ENCODE peak calls at places on chromosomes 12 and 14, in five cellular contexts. E is K562, Q is SK-N-SH, G is HCT116, W is H1. Y is an unnamed sample. For H3K9me3, the result is how much of the 10 kb centered on the place peaks cover.

GRCh38 chr14:22319526-22320352 is 269.3 kb downstream of the DAD1 start:
- DNase-seq in W (no peak), G (peak), E (no peak), Q (peak), Y (no peak)

GRCh38 chr12:116539361-116539771 is 19.8 kb upstream of the MAP1LC3B2 start:
- DNase-seq in W (no peak), Q (no peak), G (no peak), E (no peak), Y (no peak)

GRCh38 chr12:108358580-108358965 is 19.5 kb upstream of the CMKLR1 start:
- DNase-seq in E (no peak), G (no peak), W (no peak), Q (no peak), Y (no peak)

GRCh38 chr12:9118161-9118560 is 2.4 kb upstream of the A2M start:
- DNase-seq in Q (no peak), E (no peak), W (no peak), G (no peak), Y (peak)

GRCh38 chr14:64726585-64726890 is 22.3 kb downstream of the PLEKHG3 start:
- DNase-seq in Q (no peak), E (no peak), W (no peak), G (peak), Y (no peak)

GRCh38 chr12:106994579-106995220 is 7.8 kb upstream of the MTERF2 start:
- DNase-seq in W (no peak), E (no peak), Q (no peak), G (no peak), Y (no peak)

GRCh38 chr12:43112101-43112661 is 439.8 kb downstream of the ADAMTS20 start:
- DNase-seq in G (no peak), W (no peak), E (no peak), Q (peak), Y (no peak)

GRCh38 chr12:106285993-106286392 is 16.5 kb upstream of the TCP11L2 start:
- DNase-seq in W (no peak), Q (no peak), G (no peak), E (no peak), Y (no peak)

GRCh38 chr14:23538785-23539184 is 12.8 kb downstream of the ZFHX2 start:
- DNase-seq in Q (no peak), G (no peak), W (peak), E (no peak), Y (no peak)

GRCh38 chr14:77598366-77599050 is 17.9 kb downstream of the SPTLC2 start:
- DNase-seq in E (no peak), W (no peak), Q (no peak), G (no peak), Y (no peak)

GRCh38 chr12:46179693-46180452 is 89.0 kb downstream of the SLC38A1 start:
- DNase-seq in W (no peak), E (no peak), Q (no peak), G (no peak), Y (no peak)

GRCh38 chr14:43692706-43693105 is 814.4 kb downstream of the FSCB start:
- DNase-seq in W (no peak), E (no peak), Q (no peak), G (no peak), Y (no peak)

GRCh38 chr12:40769846-40770245 is 77.6 kb downstream of the CNTN1 start:
- DNase-seq in E (no peak), W (no peak), Q (no peak), G (no peak), Y (no peak)

GRCh38 chr12:104423273-104423672 is 33.5 kb upstream of the CHST11 start:
- DNase-seq in G (peak), E (no peak), Q (no peak), W (no peak), Y (no peak)

GRCh38 chr12:59067068-59067467 is 146.8 kb upstream of the LRIG3 start:
- DNase-seq in G (no peak), W (no peak), E (no peak), Q (peak), Y (no peak)

GRCh38 chr12:120674172-120674571 is 12.8 kb upstream of the MLEC start:
- DNase-seq in Q (no peak), G (no peak), W (no peak), E (no peak), Y (no peak)

GRCh38 chr12:88805692-88806091 is 225.4 kb upstream of the KITLG start:
- DNase-seq in G (no peak), W (no peak), Q (no peak), E (no peak), Y (no peak)

GRCh38 chr12:94844452-94844851 is 159.0 kb downstream of the NDUFA12 start:
- DNase-seq in E (no peak), Q (no peak), G (no peak), W (no peak), Y (no peak)

GRCh38 chr12:53012928-53013327 is 6.7 kb downstream of the EIF4B start:
- DNase-seq in G (no peak), E (no peak), W (no peak), Q (no peak), Y (no peak)

GRCh38 chr14:56945291-56945690 is 135.0 kb upstream of the OTX2 start:
- DNase-seq in Q (no peak), G (no peak), E (no peak), W (no peak), Y (no peak)

GRCh38 chr12:8829128-8829524 is 6.7 kb downstream of the A2ML1 start:
- DNase-seq in Q (no peak), W (no peak), E (no peak), G (no peak), Y (no peak)

GRCh38 chr14:92247937-92248336 is 75.0 kb upstream of the SLC24A4 start:
- DNase-seq in G (no peak), W (no peak), E (no peak), Q (no peak), Y (no peak)

GRCh38 chr12:32151081-32151480 is 44.4 kb downstream of the BICD1 start:
- DNase-seq in W (no peak), E (no peak), G (no peak), Q (no peak), Y (no peak)

GRCh38 chr12:55830601-55831406 is 1.4 kb upstream of the DNAJC14 start:
- DNase-seq in W (peak), G (no peak), E (peak), Q (peak), Y (peak)

GRCh38 chr14:59187802-59188460 is 536 bp upstream of the DAAM1 start:
- DNase-seq in G (no peak), W (no peak), Q (peak), E (peak), Y (no peak)

GRCh38 chr12:20800160-20800559 is 10.3 kb upstream of the SLCO1B3 start:
- DNase-seq in Q (no peak), G (no peak), E (no peak), W (no peak), Y (no peak)

GRCh38 chr12:12474931-12475485 is 87.7 kb downstream of the DUSP16 start:
- DNase-seq in Q (no peak), E (peak), W (peak), G (no peak), Y (no peak)

GRCh38 chr12:24489939-24490338 is 459.0 kb downstream of the BCAT1 start:
- DNase-seq in Q (no peak), E (no peak), W (no peak), G (no peak), Y (no peak)

GRCh38 chr12:111457071-111457470 is 51.3 kb downstream of the SH2B3 start:
- DNase-seq in W (peak), G (no peak), E (no peak), Q (no peak), Y (no peak)

GRCh38 chr12:120429368-120429767 is 8.5 kb upstream of the COX6A1 start:
- DNase-seq in W (no peak), Q (no peak), E (no peak), G (no peak), Y (no peak)

GRCh38 chr12:2057041-2057792 is 4.4 kb downstream of the CACNA1C start:
- DNase-seq in Q (peak), G (peak), E (peak), W (peak), Y (no peak)

GRCh38 chr12:94338395-94338794 is 121.3 kb downstream of the CEP83 start:
- DNase-seq in E (no peak), W (no peak), Q (no peak), G (no peak), Y (no peak)

GRCh38 chr12:130097342-130097741 is 64.9 kb upstream of the FZD10 start:
- DNase-seq in Q (no peak), W (no peak), G (no peak), E (no peak), Y (no peak)
- H3K9me3 ChIP-seq in Q (under half), W (under half), G (under half), E (under half), Y (under half)

DNA sequence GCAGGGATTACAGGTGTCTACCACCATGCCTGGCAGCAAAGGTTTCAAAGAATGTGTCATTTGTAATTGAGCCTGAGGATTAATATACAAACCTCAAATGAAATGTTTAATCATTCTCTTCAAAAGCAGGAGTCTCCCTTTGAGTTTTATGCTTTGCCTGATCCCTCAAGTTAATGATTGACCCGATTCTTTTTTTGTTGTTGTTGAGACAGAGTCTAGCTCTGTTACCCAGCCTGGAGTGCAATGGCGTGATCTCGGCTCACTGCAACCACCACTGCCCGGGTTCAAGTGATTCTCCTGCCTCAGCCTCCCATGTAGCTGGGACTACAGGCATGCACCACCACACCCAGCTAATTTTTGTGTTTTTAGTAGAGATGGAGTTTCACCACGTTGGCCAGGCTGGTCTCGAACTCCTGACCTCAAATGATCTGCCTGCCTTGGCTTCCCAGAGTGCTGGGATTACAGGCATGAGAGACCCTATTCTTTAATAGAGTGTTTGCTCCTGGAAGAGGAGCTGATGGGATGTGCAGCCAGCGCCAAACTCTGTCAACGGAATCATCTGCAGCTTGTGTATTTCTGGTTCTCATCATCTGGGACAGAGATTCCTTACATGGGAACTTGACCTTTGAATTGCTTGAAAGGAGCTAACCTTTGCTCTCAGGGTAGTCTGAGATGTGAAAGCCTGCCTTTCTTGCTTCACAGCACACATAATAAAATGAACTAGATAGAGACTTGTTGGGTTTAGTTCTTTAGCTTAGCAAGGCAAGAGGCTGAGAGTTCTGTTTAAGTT is 119.8 kb downstream of the OTOGL start:
- DNase-seq in G (no peak), W (no peak), E (no peak), Q (no peak), Y (no peak)
- TF ChIP-seq POLR2AphosphoS5 in G (no peak), W (no peak), E (no peak), Q (no peak), Y (no peak)

GRCh38 chr12:122945047-122945592 is 21.1 kb downstream of the ABCB9 start:
- DNase-seq in Q (no peak), G (no peak), W (no peak), E (no peak), Y (no peak)

GRCh38 chr12:122943196-122943595 is 23.1 kb downstream of the ABCB9 start:
- DNase-seq in E (no peak), G (no peak), W (no peak), Q (peak), Y (no peak)

GRCh38 chr12:122946690-122947271 is 19.5 kb downstream of the ABCB9 start:
- DNase-seq in W (no peak), Q (no peak), G (peak), E (peak), Y (no peak)

GRCh38 chr12:122942609-122943008 is 23.7 kb downstream of the ABCB9 start:
- DNase-seq in G (no peak), E (no peak), Q (no peak), W (no peak), Y (no peak)

DNA sequence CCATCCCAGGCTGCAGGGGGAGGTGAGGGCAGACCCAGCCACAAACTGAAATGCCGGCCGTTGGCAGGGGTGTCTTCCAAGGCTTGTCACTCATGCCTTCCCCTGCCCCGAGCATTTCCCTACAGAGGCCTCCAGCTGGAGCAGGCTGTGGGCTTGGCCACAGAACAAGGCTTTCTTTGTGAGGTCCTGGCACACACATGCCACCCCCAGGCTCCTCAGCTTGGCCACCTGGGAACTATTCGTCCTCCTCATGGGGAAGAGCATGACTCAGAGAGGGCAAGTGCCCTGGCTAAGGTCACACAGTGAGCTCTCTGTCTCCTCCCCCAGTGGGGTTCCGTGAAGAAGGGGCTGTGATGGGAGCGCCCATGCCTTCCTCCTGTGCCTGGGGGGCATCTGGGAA is 21.7 kb downstream of the ABCB9 start:
- DNase-seq in Q (no peak), G (peak), W (no peak), E (no peak), Y (no peak)
- H3K9ac ChIP-seq in Q (no peak), G (peak), W (no peak), E (no peak), Y (no peak)

GRCh38 chr14:106848330-106849121 is 1322.1 kb downstream of the TMEM121 start:
- DNase-seq in G (no peak), Q (no peak), E (no peak), W (no peak), Y (no peak)

GRCh38 chr14:106845286-106846087 is 1319.1 kb downstream of the TMEM121 start:
- DNase-seq in W (no peak), G (no peak), Q (peak), E (no peak), Y (no peak)

GRCh38 chr14:106846218-106846617 is 1319.8 kb downstream of the TMEM121 start:
- DNase-seq in G (no peak), W (no peak), E (no peak), Q (no peak), Y (no peak)

GRCh38 chr14:106850913-106851825 is 1324.8 kb downstream of the TMEM121 start:
- DNase-seq in G (no peak), Q (no peak), W (no peak), E (no peak), Y (no peak)
- H3K9me3 ChIP-seq in G (under half), Q (under half), W (half or more), E (under half), Y (under half)

GRCh38 chr14:80865565-80865964 is 76.0 kb downstream of the CEP128 start:
- DNase-seq in Q (no peak), E (no peak), W (no peak), G (no peak), Y (no peak)
- TF ChIP-seq POLR2AphosphoS5 in Q (no peak), E (no peak), W (no peak), G (no peak), Y (no peak)

GRCh38 chr14:96953443-96953842 is 156.3 kb downstream of the VRK1 start:
- DNase-seq in E (no peak), G (no peak), W (no peak), Q (no peak), Y (no peak)
- H3K9ac ChIP-seq in E (no peak), G (no peak), W (no peak), Q (no peak), Y (no peak)

DNA sequence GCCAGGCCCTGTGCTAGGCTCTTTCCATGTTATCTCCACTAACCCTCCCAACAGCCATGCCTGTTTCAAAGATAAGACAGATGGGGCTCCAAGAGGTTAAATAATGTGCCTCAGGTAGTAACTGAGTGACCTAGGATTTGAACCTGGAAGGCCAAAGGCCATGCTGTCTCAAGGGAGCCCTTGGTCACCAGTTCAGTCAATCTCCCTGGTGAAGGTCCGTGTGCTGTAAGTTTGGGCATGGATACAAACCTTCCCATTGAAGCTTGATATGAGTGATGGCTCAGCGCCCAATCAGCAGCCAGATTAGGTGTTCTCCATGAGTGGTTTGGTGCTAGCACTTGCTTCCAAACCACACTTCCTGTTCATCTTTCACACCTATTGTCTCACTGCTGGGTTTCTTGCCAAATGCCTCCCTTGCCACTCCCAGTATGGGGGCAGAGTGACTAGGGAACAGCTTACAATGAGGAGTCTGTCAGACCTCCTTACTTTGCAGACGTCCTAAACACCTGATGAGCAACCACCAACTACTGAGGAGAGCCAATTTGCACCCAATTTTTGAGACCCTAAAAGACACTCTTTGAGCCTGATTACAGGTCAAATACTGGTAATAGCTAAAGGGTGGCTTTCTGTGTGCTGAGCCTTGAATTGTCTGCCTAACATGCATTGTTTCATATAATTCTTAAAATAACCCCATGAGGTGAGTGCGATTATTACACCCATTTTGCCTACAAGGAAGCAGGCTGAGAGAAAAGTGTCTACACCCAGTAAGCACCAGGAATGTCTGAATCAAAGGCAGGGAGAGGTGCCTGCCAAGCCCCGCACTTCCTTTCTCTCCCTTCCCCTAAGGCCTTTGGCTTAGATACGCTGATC is 48.5 kb upstream of the FOS start:
- DNase-seq in Q (no peak), E (peak), G (peak), W (no peak), Y (peak)
- H3K9me3 ChIP-seq in Q (under half), E (under half), G (under half), W (under half), Y (under half)

GRCh38 chr12:113891737-113892520 is 74.2 kb downstream of the RBM19 start:
- DNase-seq in W (no peak), E (no peak), Q (no peak), G (peak), Y (no peak)
- TF ChIP-seq POLR2AphosphoS5 in W (no peak), E (no peak), Q (no peak), G (peak), Y (no peak)

Y was measured in SK-N-MC.